ENCODE peak calls at places on chromosome 17, in five cellular contexts. Y, X, K, T and V are unnamed samples.

GRCh38 chr17:7575481-7575883 is 4.0 kb upstream of the CD68 start:
- DNase-seq in Y (no peak), X (no peak), K (no peak), T (peak; percentile 20), V (no peak)

GRCh38 chr17:80192268-80192667 is 22.4 kb downstream of the CARD14 start:
- DNase-seq in Y (no peak), X (no peak), K (no peak), T (no peak), V (no peak)

GRCh38 chr17:81867123-81867951 is 3.8 kb downstream of the ARHGDIA start:
- DNase-seq in Y (no peak), X (no peak), K (peak; percentile 73), T (peak; percentile 84), V (no peak)

GRCh38 chr17:31610301-31610910 is 218.9 kb downstream of the RAB11FIP4 start:
- DNase-seq in Y (no peak), X (no peak), K (peak; percentile 45), T (no peak), V (no peak)

GRCh38 chr17:79065105-79065670 is 9.4 kb upstream of the ENGASE start:
- DNase-seq in Y (no peak), X (no peak), K (peak; percentile 77), T (peak; percentile 70), V (no peak)

GRCh38 chr17:35981246-35981645 is at the start of gene CCL16:
- DNase-seq in Y (no peak), X (no peak), K (no peak), T (no peak), V (no peak)

GRCh38 chr17:82297280-82297803 is 20.1 kb downstream of the CD7 start:
- DNase-seq in Y (peak; percentile 96), X (peak; percentile 91), K (no peak), T (peak; percentile 96), V (peak; percentile 90)

GRCh38 chr17:73498854-73499597 is 145.2 kb downstream of the SDK2 start:
- DNase-seq in Y (no peak), X (no peak), K (no peak), T (no peak), V (no peak)

GRCh38 chr17:7797976-7798375 is 36.0 kb upstream of the KDM6B start:
- DNase-seq in Y (no peak), X (no peak), K (no peak), T (no peak), V (no peak)

GRCh38 chr17:50071692-50072091 is 15.8 kb downstream of the ITGA3 start:
- DNase-seq in Y (no peak), X (no peak), K (no peak), T (no peak), V (no peak)

GRCh38 chr17:12568358-12569251 is 97.1 kb upstream of the MYOCD start:
- DNase-seq in Y (no peak), X (no peak), K (no peak), T (no peak), V (no peak)

GRCh38 chr17:80319262-80319998 is 58.8 kb downstream of the RNF213 start:
- DNase-seq in Y (no peak), X (no peak), K (no peak), T (no peak), V (no peak)

GRCh38 chr17:40076595-40076994 is 13.8 kb downstream of the THRA start:
- DNase-seq in Y (no peak), X (no peak), K (no peak), T (no peak), V (no peak)

GRCh38 chr17:307741-308507 is 44.7 kb downstream of the RPH3AL start:
- DNase-seq in Y (peak; percentile 81), X (no peak), K (no peak), T (peak; percentile 23), V (no peak)

GRCh38 chr17:82734987-82735866 is at the start of gene FN3K:
- DNase-seq in Y (peak; percentile 83), X (no peak), K (peak; percentile 80), T (peak; percentile 80), V (no peak)

GRCh38 chr17:58364270-58364942 is 12.4 kb upstream of the SUPT4H1 start:
- DNase-seq in Y (no peak), X (no peak), K (no peak), T (no peak), V (no peak)

GRCh38 chr17:5706835-5707234 is 122.5 kb upstream of the NLRP1 start:
- DNase-seq in Y (peak; percentile 71), X (no peak), K (peak; percentile 92), T (peak; percentile 82), V (no peak)

GRCh38 chr17:5705876-5706420 is 121.6 kb upstream of the NLRP1 start:
- DNase-seq in Y (no peak), X (no peak), K (no peak), T (no peak), V (no peak)

GRCh38 chr17:5707482-5707881 is 123.2 kb upstream of the NLRP1 start:
- DNase-seq in Y (no peak), X (no peak), K (no peak), T (no peak), V (no peak)

GRCh38 chr17:5703736-5704135 is 119.4 kb upstream of the NLRP1 start:
- DNase-seq in Y (no peak), X (no peak), K (peak; percentile 1), T (no peak), V (no peak)

GRCh38 chr17:5705081-5705875 is 121.0 kb upstream of the NLRP1 start:
- DNase-seq in Y (no peak), X (no peak), K (peak; percentile 80), T (peak; percentile 28), V (no peak)
- TF ChIP-seq CTCF in Y (no peak), X (peak; percentile 54), K (peak; percentile 70), T (peak; percentile 40), V (no peak)

GRCh38 chr17:33021731-33022408 is 30.2 kb downstream of the SPACA3 start:
- DNase-seq in Y (no peak), X (no peak), K (peak; percentile 70), T (no peak), V (no peak)
- TF ChIP-seq CTCF in Y (no peak), X (peak; percentile 25), K (peak; percentile 31), T (no peak), V (no peak)

DNA sequence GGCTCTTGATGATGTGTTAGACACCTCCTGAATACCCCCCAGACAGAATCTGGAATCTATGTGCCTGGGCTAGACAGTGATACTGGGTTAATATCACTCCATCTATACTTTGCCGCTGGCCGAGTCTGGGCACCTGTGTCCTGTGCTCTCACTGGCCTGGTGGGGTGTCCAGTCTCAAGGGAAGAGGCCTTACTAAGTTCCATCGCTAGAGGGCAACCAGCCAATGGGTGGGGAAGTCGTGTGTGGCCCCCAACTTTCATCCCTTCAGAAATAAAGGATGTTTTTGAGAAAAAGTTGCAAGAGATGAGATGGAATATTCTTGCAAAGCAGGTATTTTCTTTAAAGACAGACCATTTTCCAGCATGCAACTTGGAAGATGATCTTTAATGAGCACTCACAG is 1.6 kb upstream of the GLP2R start:
- DNase-seq in Y (no peak), X (no peak), K (peak; percentile 22), T (no peak), V (no peak)
- TF ChIP-seq CTCF in Y (no peak), X (peak; percentile 24), K (peak; percentile 39), T (no peak), V (no peak)

GRCh38 chr17:76793775-76794174 is 55.9 kb downstream of the MFSD11 start:
- DNase-seq in Y (no peak), X (no peak), K (peak; percentile 67), T (peak; percentile 67), V (no peak)
- TF ChIP-seq CTCF in Y (no peak), X (peak; percentile 67), K (peak; percentile 78), T (peak; percentile 56), V (no peak)

DNA sequence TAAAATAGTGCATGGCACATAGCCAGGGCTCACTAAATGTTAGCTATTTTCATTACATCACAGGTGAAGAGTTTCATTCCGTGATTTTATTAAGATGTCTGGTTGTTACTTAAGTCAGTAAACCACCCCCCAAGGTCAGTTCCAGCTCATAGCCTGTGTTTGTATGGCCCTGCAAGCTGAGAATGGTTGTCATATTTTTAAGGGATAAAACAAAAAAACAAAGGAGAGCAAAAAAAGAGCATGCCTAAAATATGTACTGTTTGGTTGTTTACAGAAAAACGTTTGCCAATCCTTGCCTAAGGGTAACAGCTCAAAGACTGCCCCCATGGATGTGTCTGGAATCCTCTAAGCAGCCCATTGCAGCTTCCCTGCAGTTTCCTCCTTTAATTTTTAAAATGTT is 329.6 kb downstream of the CA10 start:
- DNase-seq in Y (no peak), X (no peak), K (no peak), T (no peak), V (no peak)
- TF ChIP-seq CTCF in Y (no peak), X (no peak), K (no peak), T (no peak), V (no peak)

DNA sequence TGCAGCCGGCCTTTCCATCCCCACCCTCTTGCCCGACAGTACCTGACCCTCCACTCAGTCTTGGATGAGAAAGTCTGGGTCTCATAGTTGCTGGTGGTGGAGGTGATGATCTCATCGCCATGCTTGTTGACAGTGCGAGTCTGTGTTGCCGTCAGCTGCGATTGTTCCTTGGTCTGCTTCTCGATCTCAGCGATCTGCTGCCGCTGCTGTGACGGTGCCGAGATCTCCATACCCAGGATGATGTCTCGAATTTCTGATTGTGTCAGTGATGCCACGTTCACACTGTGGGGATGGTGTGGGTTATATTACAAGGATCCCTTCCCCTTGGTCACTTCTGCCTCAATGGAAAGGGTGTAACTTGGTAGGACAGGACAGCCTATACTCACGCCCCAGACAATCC is 4.1 kb upstream of the RILP start:
- DNase-seq in Y (no peak), X (no peak), K (no peak), T (no peak), V (no peak)
- TF ChIP-seq CTCF in Y (no peak), X (no peak), K (no peak), T (no peak), V (no peak)

GRCh38 chr17:10463402-10463801 is 6.0 kb downstream of the MYH4 start:
- DNase-seq in Y (no peak), X (no peak), K (peak; percentile 52), T (no peak), V (no peak)
- TF ChIP-seq CTCF in Y (no peak), X (no peak), K (peak; percentile 19), T (no peak), V (no peak)

GRCh38 chr17:63700528-63701441 is 860 bp upstream of the LIMD2 start:
- DNase-seq in Y (peak; percentile 71), X (no peak), K (peak; percentile 75), T (peak; percentile 74), V (no peak)
- TF ChIP-seq CTCF in Y (no peak), X (no peak), K (peak; percentile 51), T (no peak), V (no peak)

GRCh38 chr17:77580956-77581355 is 377.5 kb upstream of the TNRC6C start:
- DNase-seq in Y (no peak), X (no peak), K (no peak), T (no peak), V (no peak)
- TF ChIP-seq CTCF in Y (no peak), X (no peak), K (no peak), T (no peak), V (no peak)